ENCODE peak calls at places on chromosomes 7 and 10, in ten cellular contexts. A is colonic mucosa, J is kidney, B is stomach, N is fibroblast of the aortic adventitia, M is mammary epithelial cell, T is IMR-90, G is cardiac fibroblast, C is A549, K is endodermal cell. P is an unnamed sample.

GRCh38 chr7:27088002-27088931 is 7.5 kb downstream of the HOXA1 start:
- DNase-seq in B (no peak), M (no peak), J (no peak), C (no peak), T (no peak), K (peak), A (no peak), N (no peak), G (no peak), P (no peak)

GRCh38 chr7:22589641-22590141 is 89.7 kb upstream of the STEAP1B start:
- DNase-seq in K (no peak), C (no peak), T (peak), N (peak), G (peak), J (peak), A (no peak), M (no peak), B (no peak), P (peak)

GRCh38 chr7:157362729-157363128 is 25.9 kb downstream of the DNAJB6 start:
- DNase-seq in G (no peak), B (no peak), C (no peak), J (no peak), T (no peak), N (no peak), M (no peak), K (no peak), A (no peak), P (no peak)

GRCh38 chr7:119413314-119413805 is 859.6 kb upstream of the KCND2 start:
- DNase-seq in G (no peak), C (no peak), M (no peak), K (no peak), T (no peak), A (no peak), B (no peak), J (peak), N (no peak), P (no peak)

GRCh38 chr7:124780608-124781007 is 15.0 kb upstream of the GPR37 start:
- DNase-seq in A (no peak), M (no peak), J (no peak), N (no peak), K (no peak), B (no peak), G (no peak), C (no peak), T (no peak), P (no peak)

GRCh38 chr10:30557884-30558283 is 71.7 kb downstream of the LYZL2 start:
- DNase-seq in G (peak), K (no peak), T (peak), J (no peak), C (peak), N (peak), M (peak), A (no peak), B (no peak), P (peak)

GRCh38 chr10:73902351-73902750 is 8.6 kb upstream of the PLAU start:
- DNase-seq in N (no peak), J (peak), G (no peak), C (no peak), B (no peak), T (no peak), K (no peak), M (no peak), A (no peak), P (no peak)

GRCh38 chr10:4849555-4850242 is 23.7 kb downstream of the AKR1E2 start:
- DNase-seq in B (peak), N (peak), A (peak), G (peak), K (peak), C (peak), J (peak), M (peak), T (peak), P (peak)

GRCh38 chr7:141660259-141660658 is 41.7 kb downstream of the DENND11 start:
- DNase-seq in N (no peak), G (no peak), J (no peak), A (no peak), K (no peak), T (peak), C (no peak), M (no peak), B (no peak), P (no peak)

GRCh38 chr7:132491546-132491945 is 84.7 kb downstream of the PLXNA4 start:
- DNase-seq in A (no peak), J (no peak), M (no peak), T (no peak), N (no peak), B (no peak), K (no peak), G (no peak), C (no peak), P (no peak)

GRCh38 chr10:124035306-124035927 is 58.0 kb downstream of the CHST15 start:
- DNase-seq in G (no peak), N (no peak), B (no peak), M (no peak), K (no peak), C (no peak), J (peak), A (no peak), T (no peak), P (no peak)

GRCh38 chr10:117167346-117168134 is 29.5 kb upstream of the VAX1 start:
- DNase-seq in T (no peak), N (no peak), B (no peak), M (no peak), G (no peak), A (no peak), C (no peak), K (peak), J (peak), P (no peak)

GRCh38 chr7:1249731-1250130 is 17.1 kb downstream of the UNCX start:
- DNase-seq in J (peak), A (no peak), T (no peak), M (no peak), N (no peak), C (no peak), K (no peak), G (no peak), B (no peak), P (no peak)

GRCh38 chr7:142712617-142712957 is 36.7 kb upstream of the PRSS1 start:
- DNase-seq in J (no peak), N (no peak), A (no peak), C (no peak), T (no peak), B (no peak), G (no peak), M (no peak), K (no peak), P (no peak)
- TF ChIP-seq CTCF in J (no peak), N (no peak), A (no peak), C (peak), T (no peak), B (no peak), G (no peak), M (no peak), K (peak), P (no peak)

DNA sequence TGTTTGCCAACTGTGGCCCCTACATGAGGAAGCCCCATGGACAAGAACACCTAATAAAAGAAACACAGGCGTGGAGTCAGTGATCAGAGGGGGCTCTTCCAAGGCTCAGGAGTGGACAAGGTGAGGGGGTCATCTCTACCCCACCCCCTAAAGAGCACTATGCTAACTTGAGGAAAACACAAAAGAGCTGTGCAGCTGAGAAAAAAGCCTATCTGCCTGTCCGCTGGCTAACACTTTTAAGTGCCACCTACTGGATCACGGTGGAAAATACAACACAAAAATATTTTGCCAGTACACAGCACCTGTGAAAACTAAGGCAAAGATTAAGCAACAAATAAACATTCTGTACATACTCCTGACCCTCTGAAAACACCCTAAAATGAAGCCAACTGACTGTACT is 53.1 kb upstream of the COBL start:
- DNase-seq in M (peak), C (no peak), J (no peak), T (no peak), N (peak), A (peak), K (peak), G (peak), B (no peak), P (peak)
- H3K4me3 ChIP-seq in M (no peak), C (no peak), J (no peak), T (no peak), N (no peak), A (no peak), K (no peak), G (no peak), B (no peak), P (no peak)

DNA sequence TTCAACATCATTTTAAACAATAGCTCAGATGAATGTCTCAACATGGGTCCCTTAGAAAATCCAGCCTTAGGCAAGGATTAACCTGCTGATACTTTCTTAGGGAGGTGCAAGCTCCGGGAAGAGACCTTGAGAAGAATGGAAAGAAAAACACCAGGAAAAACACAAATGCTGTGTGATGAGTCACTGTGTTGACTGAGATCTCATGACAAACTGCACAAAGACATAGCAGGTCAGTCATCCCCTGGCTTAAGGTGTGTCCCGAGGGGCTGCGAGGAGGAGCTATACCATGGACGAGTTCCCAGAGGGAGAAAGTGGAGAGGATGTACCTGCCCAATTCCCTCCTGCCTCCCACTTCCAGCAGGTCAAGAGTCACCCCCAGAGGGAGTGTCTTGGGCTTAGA is 98.0 kb downstream of the TEX36 start:
- DNase-seq in B (no peak), G (no peak), T (no peak), C (peak), N (no peak), K (no peak), A (no peak), J (no peak), M (peak), P (no peak)
- TF ChIP-seq CTCF in B (no peak), G (no peak), T (no peak), C (no peak), N (no peak), K (no peak), A (no peak), J (no peak), M (no peak), P (no peak)

DNA sequence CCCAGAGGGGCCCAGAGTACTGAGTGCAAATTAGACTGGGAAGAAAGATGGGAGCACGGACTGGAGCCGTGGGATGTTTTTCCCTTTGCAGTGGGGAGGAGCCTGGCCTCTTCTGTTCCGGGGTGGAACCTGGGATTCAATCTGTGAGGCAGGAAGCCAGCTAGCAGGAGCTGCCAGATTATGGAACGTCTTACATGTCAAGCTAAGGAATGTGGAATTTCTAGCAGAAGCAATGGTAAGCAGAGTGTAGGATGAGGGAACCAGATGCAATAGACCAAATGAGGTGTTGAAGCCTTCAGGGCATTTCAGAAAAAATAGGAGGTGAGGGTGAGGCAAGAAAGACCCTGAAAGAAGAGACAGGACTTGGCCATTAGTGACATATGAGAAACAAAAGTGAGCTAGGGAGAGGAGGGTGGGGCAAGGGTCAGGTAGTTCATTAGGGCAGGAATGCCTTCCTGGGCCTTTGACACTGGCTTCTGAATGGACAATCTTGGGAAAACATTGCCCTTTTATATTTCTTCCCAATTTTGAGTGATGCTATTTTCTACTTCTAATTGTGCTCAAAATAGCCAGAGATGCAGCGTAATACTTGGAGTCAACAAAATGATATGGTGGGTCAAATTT is 105.5 kb downstream of the CHN2 start:
- DNase-seq in J (no peak), M (no peak), N (peak), A (no peak), G (peak), T (no peak), C (no peak), K (peak), B (no peak), P (no peak)
- H3K4me3 ChIP-seq in J (no peak), M (no peak), N (no peak), A (no peak), G (no peak), T (no peak), C (no peak), K (no peak), B (no peak), P (no peak)